ENCODE peak calls at places on chromosomes 6 and 20, in seven cellular contexts. K, W, F, S, Q, P and V are unnamed samples.
A peak's percentile ranks its signal among the peaks of the same experiment; 100 is the strongest.

GRCh38 chr6:154615483-154616025 is 105.1 kb upstream of the CNKSR3 start:
- DNase-seq in K (peak; percentile 66), W (peak; percentile 89), F (peak; percentile 89), S (peak; percentile 58), Q (peak; percentile 92), P (peak; percentile 85), V (no peak)

GRCh38 chr6:166955121-166955864 is 1.1 kb downstream of the RNASET2 start:
- DNase-seq in K (no peak), W (no peak), F (peak; percentile 61), S (peak; percentile 54), Q (peak; percentile 83), P (peak; percentile 80), V (no peak)

GRCh38 chr20:36366623-36367369 is 60.7 kb downstream of the DLGAP4 start:
- DNase-seq in K (no peak), W (no peak), F (no peak), S (no peak), Q (no peak), P (no peak), V (no peak)

GRCh38 chr20:32443386-32443974 is 85.3 kb downstream of the ASXL1 start:
- DNase-seq in K (peak; percentile 26), W (no peak), F (no peak), S (no peak), Q (peak; percentile 33), P (no peak), V (no peak)

GRCh38 chr20:22921595-22922421 is 113.3 kb upstream of the SSTR4 start:
- DNase-seq in K (no peak), W (peak; percentile 81), F (no peak), S (no peak), Q (no peak), P (no peak), V (no peak)

GRCh38 chr6:167673951-167674350 is 152.8 kb upstream of the AFDN start:
- DNase-seq in K (no peak), W (peak; percentile 22), F (no peak), S (no peak), Q (no peak), P (no peak), V (no peak)

GRCh38 chr6:7138921-7139358 is 31.2 kb downstream of the RREB1 start:
- DNase-seq in K (peak; percentile 58), W (no peak), F (no peak), S (peak; percentile 52), Q (peak; percentile 71), P (no peak), V (no peak)

GRCh38 chr20:45783656-45784294 is 7.9 kb downstream of the WFDC3 start:
- DNase-seq in K (peak; percentile 14), W (peak; percentile 29), F (peak; percentile 79), S (peak; percentile 34), Q (peak; percentile 52), P (no peak), V (no peak)

GRCh38 chr6:152329640-152330202 is 307.4 kb downstream of the SYNE1 start:
- DNase-seq in K (no peak), W (no peak), F (no peak), S (no peak), Q (no peak), P (no peak), V (no peak)

GRCh38 chr6:152334555-152334954 is 302.6 kb downstream of the SYNE1 start:
- DNase-seq in K (no peak), W (no peak), F (no peak), S (no peak), Q (no peak), P (no peak), V (no peak)

GRCh38 chr6:152330984-152331383 is 306.2 kb downstream of the SYNE1 start:
- DNase-seq in K (no peak), W (peak; percentile 22), F (no peak), S (no peak), Q (no peak), P (no peak), V (no peak)
- H3K4me1 ChIP-seq in K (no peaks in the 10 kb centered on the region), W (no peaks in the 10 kb centered on the region), F (no peaks in the 10 kb centered on the region), S (no peaks in the 10 kb centered on the region), Q (no peaks in the 10 kb centered on the region), P (peaks cover 3% of the 10 kb centered on the region), V (no peaks in the 10 kb centered on the region)

GRCh38 chr6:151306269-151306783 is 66.6 kb downstream of the AKAP12 start:
- DNase-seq in K (no peak), W (no peak), F (no peak), S (no peak), Q (no peak), P (no peak), V (no peak)

GRCh38 chr6:151303231-151303630 is 63.5 kb downstream of the AKAP12 start:
- DNase-seq in K (no peak), W (no peak), F (no peak), S (no peak), Q (no peak), P (no peak), V (no peak)

GRCh38 chr6:151310852-151311767 is 71.3 kb downstream of the AKAP12 start:
- DNase-seq in K (no peak), W (no peak), F (no peak), S (no peak), Q (no peak), P (no peak), V (no peak)

GRCh38 chr6:151313060-151313459 is 73.3 kb downstream of the AKAP12 start:
- DNase-seq in K (peak; percentile 65), W (peak; percentile 36), F (no peak), S (no peak), Q (no peak), P (no peak), V (no peak)

GRCh38 chr6:151307501-151307900 is 67.7 kb downstream of the AKAP12 start:
- DNase-seq in K (no peak), W (no peak), F (no peak), S (no peak), Q (no peak), P (no peak), V (no peak)
- H3K4me3 ChIP-seq in K (no peak overlapping the region), W (no peak overlapping the region), F (no peak overlapping the region), S (no peak overlapping the region), Q (no peak overlapping the region), P (no peak overlapping the region), V (no peak overlapping the region)

DNA sequence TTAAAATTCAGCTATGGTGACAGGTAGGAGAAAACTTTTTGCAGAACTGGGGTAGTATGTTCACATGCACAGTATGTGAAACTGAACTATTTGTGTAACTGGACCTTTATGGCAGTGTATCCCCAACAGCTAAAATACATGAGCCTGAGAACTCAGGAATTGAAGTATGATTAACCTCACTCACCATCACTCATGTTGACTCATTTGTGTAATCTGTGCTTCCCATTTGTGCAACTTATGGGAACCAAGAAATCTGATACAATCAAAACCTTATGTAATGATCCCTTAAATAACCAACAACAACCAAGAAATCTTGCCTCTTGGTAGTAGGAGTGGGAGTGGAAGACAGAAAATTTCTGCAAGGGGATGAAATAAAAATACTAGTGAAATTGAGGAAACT is 674.9 kb downstream of the HDGFL1 start:
- DNase-seq in K (no peak), W (peak; percentile 2), F (no peak), S (no peak), Q (no peak), P (no peak), V (no peak)
- H3K9me3 ChIP-seq in K (no peaks in the 10 kb centered on the region), W (no peaks in the 10 kb centered on the region), F (no peaks in the 10 kb centered on the region), S (no peaks in the 10 kb centered on the region), Q (no peaks in the 10 kb centered on the region), P (no peaks in the 10 kb centered on the region), V (no peaks in the 10 kb centered on the region)

DNA sequence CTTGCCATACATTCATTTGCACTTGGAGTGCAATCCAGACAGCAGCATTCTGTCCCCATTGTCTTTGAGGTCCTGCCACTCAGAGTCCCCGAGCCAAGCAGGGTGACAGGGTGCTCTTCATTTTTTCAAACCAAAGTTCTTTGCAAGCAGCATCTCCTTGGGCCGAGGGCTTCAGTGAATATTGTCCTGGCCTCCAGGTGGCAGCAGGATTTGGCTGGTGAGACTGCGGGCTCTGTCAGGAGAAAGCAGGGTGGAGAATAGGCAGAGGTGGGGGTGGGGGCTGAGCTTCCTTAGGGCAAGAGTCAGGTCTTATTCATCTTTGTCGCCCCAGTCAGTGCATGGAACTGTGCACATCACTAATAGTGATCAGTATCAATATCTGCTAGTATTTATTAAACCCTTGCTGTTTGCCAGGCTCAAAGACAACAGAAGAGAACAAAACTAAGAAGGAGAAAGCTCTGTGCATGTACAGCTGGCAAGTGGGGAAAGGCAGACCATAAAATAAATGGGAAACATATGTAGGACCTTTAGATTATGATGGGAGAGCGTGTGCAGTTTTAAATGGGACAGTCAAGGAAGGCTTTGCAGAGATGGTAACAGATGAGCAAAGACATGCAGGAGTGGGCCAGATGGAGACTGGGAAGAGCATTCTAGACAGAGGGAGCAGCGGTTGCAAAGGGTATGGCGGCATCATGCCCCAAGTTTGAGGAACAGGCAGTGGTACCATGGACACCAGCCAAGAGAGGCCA is 260.2 kb downstream of the NRN1 start:
- DNase-seq in K (no peak), W (no peak), F (no peak), S (no peak), Q (no peak), P (no peak), V (no peak)
- H3K4me1 ChIP-seq in K (no peaks in the 10 kb centered on the region), W (peaks cover 2% of the 10 kb centered on the region), F (no peaks in the 10 kb centered on the region), S (peaks cover 1% of the 10 kb centered on the region), Q (no peaks in the 10 kb centered on the region), P (no peaks in the 10 kb centered on the region), V (peaks cover 4% of the 10 kb centered on the region)

DNA sequence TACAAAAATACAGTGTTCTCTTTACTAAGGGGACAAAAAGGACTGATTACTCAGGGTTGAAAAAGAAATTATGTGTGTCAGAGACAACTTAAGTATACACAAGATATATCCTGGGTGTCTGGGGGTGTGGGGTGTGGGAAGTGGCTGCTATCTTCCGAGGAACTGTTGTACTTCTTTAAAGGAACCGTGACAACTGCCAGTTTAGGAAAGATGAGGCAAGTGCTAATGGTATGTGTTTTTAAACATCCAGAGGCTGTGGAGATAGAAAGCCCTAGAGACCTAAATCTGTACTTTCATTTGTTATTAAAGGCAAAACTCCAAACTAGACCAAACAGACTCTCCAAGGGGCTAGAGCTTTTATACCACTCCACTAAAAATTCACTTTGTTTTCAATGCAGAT is 95.6 kb downstream of the SNAP25 start:
- DNase-seq in K (no peak), W (peak; percentile 83), F (no peak), S (no peak), Q (no peak), P (no peak), V (no peak)
- H3K4me3 ChIP-seq in K (no peak overlapping the region), W (peak overlapping the region; percentile 10), F (no peak overlapping the region), S (no peak overlapping the region), Q (no peak overlapping the region), P (no peak overlapping the region), V (no peak overlapping the region)

GRCh38 chr6:22231050-22231449 is 65.8 kb downstream of the PRL start:
- DNase-seq in K (no peak), W (no peak), F (no peak), S (no peak), Q (no peak), P (no peak), V (no peak)
- H3K9me3 ChIP-seq in K (no peaks in the 10 kb centered on the region), W (no peaks in the 10 kb centered on the region), F (no peaks in the 10 kb centered on the region), S (no peaks in the 10 kb centered on the region), Q (no peaks in the 10 kb centered on the region), P (no peaks in the 10 kb centered on the region), V (no peaks in the 10 kb centered on the region)

GRCh38 chr20:48703511-48704219 is 124.1 kb downstream of the PREX1 start:
- DNase-seq in K (no peak), W (no peak), F (peak; percentile 44), S (no peak), Q (no peak), P (no peak), V (no peak)

GRCh38 chr20:48706116-48706656 is 121.6 kb downstream of the PREX1 start:
- DNase-seq in K (no peak), W (peak; percentile 77), F (peak; percentile 11), S (no peak), Q (no peak), P (no peak), V (no peak)

GRCh38 chr20:48704761-48705160 is 123.0 kb downstream of the PREX1 start:
- DNase-seq in K (no peak), W (no peak), F (peak; percentile 21), S (no peak), Q (no peak), P (no peak), V (no peak)

GRCh38 chr20:48706710-48707339 is 121.0 kb downstream of the PREX1 start:
- DNase-seq in K (no peak), W (no peak), F (peak; percentile 28), S (no peak), Q (no peak), P (no peak), V (no peak)

GRCh38 chr20:48705208-48706115 is 122.3 kb downstream of the PREX1 start:
- DNase-seq in K (no peak), W (peak; percentile 49), F (no peak), S (no peak), Q (no peak), P (no peak), V (no peak)
- H3K4me1 ChIP-seq in K (peaks cover 13% of the 10 kb centered on the region), W (no peaks in the 10 kb centered on the region), F (no peaks in the 10 kb centered on the region), S (peaks cover 7% of the 10 kb centered on the region), Q (peaks cover 4% of the 10 kb centered on the region), P (peaks cover 79% of the 10 kb centered on the region), V (peaks cover 35% of the 10 kb centered on the region)